ENCODE peak calls at places on chromosomes 2 and 18, in four cellular contexts. R, S, L and J are unnamed samples.

GRCh38 chr2:217555075-217555876 is 447.5 kb downstream of the TNS1 start:
- DNase-seq in R (no peak), S (peak), L (no peak), J (no peak)

GRCh38 chr18:13635046-13635445 is 91.3 kb downstream of the FAM210A start:
- DNase-seq in R (no peak), S (no peak), L (no peak), J (no peak)

GRCh38 chr2:185807351-185807750 is 68.7 kb downstream of the FSIP2 start:
- DNase-seq in R (no peak), S (no peak), L (no peak), J (no peak)

GRCh38 chr2:7180641-7181370 is 263.6 kb downstream of the RNF144A start:
- DNase-seq in R (peak), S (no peak), L (no peak), J (no peak)

GRCh38 chr2:12928706-12929291 is 212.1 kb downstream of the TRIB2 start:
- DNase-seq in R (no peak), S (no peak), L (no peak), J (no peak)

GRCh38 chr2:20595439-20596192 is 55.3 kb downstream of the HS1BP3 start:
- DNase-seq in R (no peak), S (peak), L (peak), J (peak)

GRCh38 chr2:236359426-236359825 is 95.2 kb upstream of the ASB18 start:
- DNase-seq in R (no peak), S (no peak), L (no peak), J (peak)

GRCh38 chr18:78875268-78875997 is 104.2 kb upstream of the SALL3 start:
- DNase-seq in R (peak), S (peak), L (peak), J (no peak)

GRCh38 chr2:101359436-101359835 is 27.9 kb downstream of the CREG2 start:
- DNase-seq in R (no peak), S (no peak), L (no peak), J (no peak)

GRCh38 chr2:221370076-221370941 is 201.8 kb downstream of the EPHA4 start:
- DNase-seq in R (no peak), S (no peak), L (no peak), J (no peak)

GRCh38 chr2:23430263-23430662 is 45.3 kb downstream of the KLHL29 start:
- DNase-seq in R (no peak), S (no peak), L (no peak), J (no peak)

GRCh38 chr2:3728104-3729054 is 25.0 kb downstream of the DCDC2C start:
- DNase-seq in R (peak), S (no peak), L (peak), J (peak)

GRCh38 chr18:33838084-33838483 is 260.1 kb downstream of the ASXL3 start:
- DNase-seq in R (no peak), S (no peak), L (no peak), J (no peak)

GRCh38 chr18:9707381-9708056 is 582 bp upstream of the RAB31 start:
- DNase-seq in R (no peak), S (no peak), L (no peak), J (peak)

GRCh38 chr2:191851159-191851558 is 4.3 kb upstream of the CAVIN2 start:
- DNase-seq in R (no peak), S (no peak), L (no peak), J (no peak)

GRCh38 chr2:43542285-43542933 is 53.4 kb downstream of the THADA start:
- DNase-seq in R (peak), S (no peak), L (peak), J (no peak)

GRCh38 chr2:241312082-241312481 is 3.4 kb downstream of the HDLBP start:
- DNase-seq in R (no peak), S (no peak), L (peak), J (no peak)

GRCh38 chr2:226909131-226909530 is 73.3 kb downstream of the RHBDD1 start:
- DNase-seq in R (no peak), S (no peak), L (no peak), J (no peak)

GRCh38 chr2:69817739-69818494 is 11.5 kb upstream of the GMCL1 start:
- DNase-seq in R (no peak), S (no peak), L (no peak), J (no peak)

GRCh38 chr18:40529478-40529877 is 1425.6 kb upstream of the PIK3C3 start:
- DNase-seq in R (no peak), S (no peak), L (no peak), J (no peak)

GRCh38 chr18:63878343-63878742 is 9.2 kb upstream of the SERPINB2 start:
- DNase-seq in R (no peak), S (no peak), L (peak), J (no peak)

GRCh38 chr2:10338242-10339188 is 35.8 kb downstream of the HPCAL1 start:
- DNase-seq in R (no peak), S (no peak), L (no peak), J (no peak)

GRCh38 chr2:36411962-36412444 is 56.4 kb downstream of the CRIM1 start:
- DNase-seq in R (peak), S (no peak), L (no peak), J (no peak)

GRCh38 chr2:46114981-46115380 is 182.2 kb upstream of the EPAS1 start:
- DNase-seq in R (no peak), S (no peak), L (no peak), J (no peak)

GRCh38 chr2:177869912-177870311 is 202.7 kb downstream of the PDE11A start:
- DNase-seq in R (no peak), S (no peak), L (no peak), J (no peak)

GRCh38 chr2:69616755-69617154 is 26.8 kb downstream of the AAK1 start:
- DNase-seq in R (no peak), S (no peak), L (peak), J (no peak)

GRCh38 chr18:500556-501405 is at the start of gene COLEC12:
- DNase-seq in R (no peak), S (no peak), L (no peak), J (no peak)

GRCh38 chr2:135227386-135227785 is 175.3 kb downstream of the RAB3GAP1 start:
- DNase-seq in R (no peak), S (no peak), L (no peak), J (no peak)

GRCh38 chr18:58288922-58289797 is 245.1 kb downstream of the NEDD4L start:
- DNase-seq in R (no peak), S (no peak), L (peak), J (no peak)

GRCh38 chr2:86679036-86679435 is 41.1 kb upstream of the RMND5A start:
- DNase-seq in R (no peak), S (no peak), L (no peak), J (no peak)

GRCh38 chr2:86673976-86674670 is 46.0 kb upstream of the RMND5A start:
- DNase-seq in R (no peak), S (no peak), L (no peak), J (no peak)

GRCh38 chr2:86673011-86673410 is 47.1 kb upstream of the RMND5A start:
- DNase-seq in R (no peak), S (no peak), L (no peak), J (no peak)

GRCh38 chr2:86675104-86675503 is 45.0 kb upstream of the RMND5A start:
- DNase-seq in R (no peak), S (no peak), L (no peak), J (no peak)

GRCh38 chr2:86675611-86676015 is 44.5 kb upstream of the RMND5A start:
- DNase-seq in R (peak), S (no peak), L (no peak), J (no peak)
- TF ChIP-seq CTCF in R (no peak), S (no peak), L (no peak), J (no peak)

DNA sequence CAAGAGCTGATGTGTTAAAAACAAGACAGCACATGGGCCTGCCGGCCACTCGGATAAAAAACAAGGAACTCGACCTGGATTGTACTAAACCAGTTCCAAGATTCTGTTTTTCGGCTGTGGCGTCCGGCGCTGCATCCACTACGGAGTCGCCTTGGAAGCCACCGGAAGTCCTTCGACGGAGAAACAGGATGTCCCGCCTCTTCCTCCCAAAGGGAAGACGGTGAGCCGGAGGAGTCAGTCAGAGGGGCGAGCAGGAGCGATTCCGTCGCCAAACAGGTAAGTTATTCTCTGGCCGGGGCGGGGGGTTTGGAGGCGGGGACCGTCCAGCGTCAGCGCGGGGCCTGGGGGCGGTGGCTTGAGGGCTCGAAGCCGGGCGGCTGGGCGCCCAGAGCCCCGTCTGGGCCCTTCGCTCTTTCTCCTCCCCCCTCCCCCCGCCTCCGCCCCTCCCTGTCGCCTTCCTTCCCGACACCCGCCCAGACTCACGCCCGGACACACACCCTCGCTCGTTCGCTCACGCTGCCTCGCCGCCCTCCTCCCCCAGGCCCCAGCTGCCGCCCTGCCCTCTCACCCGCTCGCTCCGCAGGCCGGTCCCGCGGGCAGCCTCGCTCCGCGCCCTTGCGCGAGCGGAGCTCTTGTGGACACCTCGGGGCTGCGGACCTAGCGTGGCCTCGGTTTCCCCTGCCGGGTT is at the start of gene ZNF407:
- DNase-seq in R (peak), S (peak), L (peak), J (peak)
- TF ChIP-seq POLR2A in R (no peak), S (peak), L (no peak), J (no peak)

GRCh38 chr2:102704531-102704930 is 57.3 kb upstream of the TMEM182 start:
- DNase-seq in R (no peak), S (no peak), L (no peak), J (no peak)

GRCh38 chr2:102696463-102696862 is 65.4 kb upstream of the TMEM182 start:
- DNase-seq in R (no peak), S (no peak), L (no peak), J (no peak)

GRCh38 chr2:102703305-102703704 is 58.5 kb upstream of the TMEM182 start:
- DNase-seq in R (no peak), S (no peak), L (no peak), J (no peak)

GRCh38 chr2:102703748-102704147 is 58.1 kb upstream of the TMEM182 start:
- DNase-seq in R (peak), S (no peak), L (peak), J (no peak)

DNA sequence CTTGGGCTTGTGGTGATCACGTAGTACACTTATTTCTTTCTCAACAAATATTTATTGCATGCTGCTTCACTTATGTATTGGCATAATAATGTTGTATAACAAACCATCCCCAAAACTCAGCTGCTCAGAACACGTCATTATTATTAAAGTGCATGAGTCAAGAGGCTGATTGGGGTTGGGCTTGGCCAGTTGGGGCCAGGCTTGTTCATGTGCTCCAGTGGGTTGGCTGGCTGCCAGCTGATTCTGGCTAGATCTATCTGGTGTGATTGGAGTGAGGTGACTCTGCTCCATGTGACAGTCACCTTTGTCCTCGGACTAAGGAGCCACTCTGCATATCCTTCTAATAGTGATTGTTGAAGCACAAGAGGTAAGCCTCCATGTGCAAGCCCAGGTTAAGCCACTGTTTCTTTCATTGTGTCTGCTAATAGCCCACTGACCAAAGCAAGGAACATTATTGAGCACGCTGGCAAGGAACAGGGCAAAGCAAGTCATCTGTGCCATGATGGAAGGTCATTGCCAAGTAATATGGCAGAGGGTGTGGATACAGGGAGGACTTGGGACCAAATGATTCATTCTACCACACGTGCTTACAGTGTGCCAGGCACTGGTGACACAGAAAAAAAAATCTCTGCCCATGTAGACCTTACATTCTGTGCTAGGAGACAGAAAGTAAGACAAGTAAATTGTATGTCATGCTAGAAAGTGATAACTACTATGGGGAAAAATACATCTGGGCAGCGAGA is 63.3 kb upstream of the TMEM182 start:
- DNase-seq in R (no peak), S (peak), L (no peak), J (no peak)
- TF ChIP-seq CTCF in R (no peak), S (no peak), L (no peak), J (no peak)

GRCh38 chr2:146615778-146616177 is 1229.1 kb upstream of the ACVR2A start:
- DNase-seq in R (no peak), S (no peak), L (no peak), J (no peak)

GRCh38 chr2:146624429-146624828 is 1220.4 kb upstream of the ACVR2A start:
- DNase-seq in R (no peak), S (no peak), L (no peak), J (no peak)

GRCh38 chr2:146623771-146624170 is 1221.1 kb upstream of the ACVR2A start:
- DNase-seq in R (no peak), S (no peak), L (no peak), J (no peak)

DNA sequence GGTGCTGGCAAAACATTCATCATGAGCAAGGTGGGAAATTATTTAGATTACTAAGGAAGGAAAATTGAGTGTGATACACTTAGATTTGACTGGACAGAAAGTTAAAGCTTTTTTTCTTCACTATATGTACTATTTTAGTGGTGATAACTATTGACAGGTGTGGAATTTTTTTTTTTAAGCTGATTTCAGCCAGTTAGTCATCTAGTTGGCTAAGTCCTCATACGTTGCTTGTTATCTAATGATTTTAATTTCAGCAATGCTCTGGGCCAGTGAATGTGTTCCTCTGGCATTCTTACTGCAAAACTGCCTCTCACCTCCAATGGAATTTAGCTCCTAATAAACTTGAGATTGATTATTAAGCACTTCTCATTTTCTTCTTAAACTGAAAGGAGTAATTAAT is 1223.2 kb upstream of the ACVR2A start:
- DNase-seq in R (no peak), S (no peak), L (no peak), J (no peak)
- TF ChIP-seq POLR2A in R (no peak), S (no peak), L (no peak), J (no peak)

GRCh38 chr2:120192280-120192679 is 30.9 kb downstream of the TMEM185B start:
- DNase-seq in R (no peak), S (no peak), L (no peak), J (no peak)
- TF ChIP-seq CTCF in R (no peak), S (no peak), L (no peak), J (no peak)